ENCODE peak calls at places on chromosomes 1 and 21, in five cellular contexts. One of them, this sample, is unnamed.
A peak's percentile ranks its signal among the peaks of the same experiment; 100 is the strongest.

GRCh38 chr1:73943270-73943669 is 254.7 kb downstream of the LRRIQ3 start:
- DNase-seq in astrocyte of the spinal cord: no peak
- DNase-seq in DND-41: no peak
- DNase-seq in AG04449: no peak
- DNase-seq in HFF-Myc: no peak
- DNase-seq in this sample: no peak

GRCh38 chr1:155196893-155197638 is 10.6 kb downstream of the THBS3 start:
- DNase-seq in astrocyte of the spinal cord: no peak
- DNase-seq in DND-41: no peak
- DNase-seq in AG04449: no peak
- DNase-seq in HFF-Myc: no peak
- DNase-seq in this sample: no peak

GRCh38 chr1:196777603-196778002 is 3.0 kb downstream of the CFHR3 start:
- DNase-seq in astrocyte of the spinal cord: no peak
- DNase-seq in DND-41: no peak
- DNase-seq in AG04449: no peak
- DNase-seq in HFF-Myc: no peak
- DNase-seq in this sample: no peak

GRCh38 chr1:236235116-236235515 is 46.6 kb downstream of the ERO1B start:
- DNase-seq in astrocyte of the spinal cord: no peak
- DNase-seq in DND-41: no peak
- DNase-seq in AG04449: no peak
- DNase-seq in HFF-Myc: no peak
- DNase-seq in this sample: no peak

GRCh38 chr1:38651669-38652068 is 207.9 kb downstream of the RRAGC start:
- DNase-seq in astrocyte of the spinal cord: no peak
- DNase-seq in DND-41: no peak
- DNase-seq in AG04449: no peak
- DNase-seq in HFF-Myc: no peak
- DNase-seq in this sample: no peak

GRCh38 chr1:153968972-153969371 is 1.3 kb downstream of the CREB3L4 start:
- DNase-seq in astrocyte of the spinal cord: no peak
- DNase-seq in DND-41: no peak
- DNase-seq in AG04449: no peak
- DNase-seq in HFF-Myc: no peak
- DNase-seq in this sample: no peak

GRCh38 chr1:156852414-156852874 is 6.5 kb downstream of the INSRR start:
- DNase-seq in astrocyte of the spinal cord: peak; percentile 32
- DNase-seq in DND-41: no peak
- DNase-seq in AG04449: no peak
- DNase-seq in HFF-Myc: no peak
- DNase-seq in this sample: no peak

GRCh38 chr1:107544285-107544684 is 403.4 kb downstream of the NTNG1 start:
- DNase-seq in astrocyte of the spinal cord: no peak
- DNase-seq in DND-41: no peak
- DNase-seq in AG04449: no peak
- DNase-seq in HFF-Myc: no peak
- DNase-seq in this sample: no peak

GRCh38 chr21:25062061-25062460 is 545.2 kb downstream of the MRPL39 start:
- DNase-seq in astrocyte of the spinal cord: peak; percentile 49
- DNase-seq in DND-41: no peak
- DNase-seq in AG04449: no peak
- DNase-seq in HFF-Myc: no peak
- DNase-seq in this sample: no peak

GRCh38 chr1:89724369-89725015 is 91.6 kb downstream of the LRRC8C start:
- DNase-seq in astrocyte of the spinal cord: no peak
- DNase-seq in DND-41: no peak
- DNase-seq in AG04449: no peak
- DNase-seq in HFF-Myc: no peak
- DNase-seq in this sample: peak; percentile 37

GRCh38 chr1:203858055-203858454 is 3.3 kb upstream of the SNRPE start:
- DNase-seq in astrocyte of the spinal cord: peak; percentile 78
- DNase-seq in DND-41: no peak
- DNase-seq in AG04449: peak; percentile 59
- DNase-seq in HFF-Myc: no peak
- DNase-seq in this sample: no peak

GRCh38 chr1:117967472-117967871 is 37.9 kb downstream of the WDR3 start:
- DNase-seq in astrocyte of the spinal cord: peak; percentile 88
- DNase-seq in DND-41: no peak
- DNase-seq in AG04449: peak; percentile 24
- DNase-seq in HFF-Myc: peak; percentile 47
- DNase-seq in this sample: no peak

GRCh38 chr1:164706596-164706995 is 147.6 kb downstream of the PBX1 start:
- DNase-seq in astrocyte of the spinal cord: no peak
- DNase-seq in DND-41: no peak
- DNase-seq in AG04449: no peak
- DNase-seq in HFF-Myc: no peak
- DNase-seq in this sample: no peak

GRCh38 chr1:13723810-13724209 is 23.8 kb downstream of the PRDM2 start:
- DNase-seq in astrocyte of the spinal cord: no peak
- DNase-seq in DND-41: no peak
- DNase-seq in AG04449: no peak
- DNase-seq in HFF-Myc: no peak
- DNase-seq in this sample: no peak

GRCh38 chr1:232009741-232010140 is 383.2 kb downstream of the DISC1 start:
- DNase-seq in astrocyte of the spinal cord: no peak
- DNase-seq in DND-41: no peak
- DNase-seq in AG04449: no peak
- DNase-seq in HFF-Myc: no peak
- DNase-seq in this sample: no peak

GRCh38 chr1:234276389-234276788 is 96.9 kb upstream of the COA6 start:
- DNase-seq in astrocyte of the spinal cord: no peak
- DNase-seq in DND-41: no peak
- DNase-seq in AG04449: no peak
- DNase-seq in HFF-Myc: no peak
- DNase-seq in this sample: no peak

GRCh38 chr1:1164361-1164700 is 9.3 kb upstream of the TTLL10 start:
- DNase-seq in astrocyte of the spinal cord: no peak
- DNase-seq in DND-41: no peak
- DNase-seq in AG04449: no peak
- DNase-seq in HFF-Myc: no peak
- DNase-seq in this sample: no peak
- H3K4me3 ChIP-seq in astrocyte of the spinal cord: no peak overlapping the region
- H3K4me3 ChIP-seq in DND-41: no peak overlapping the region
- H3K4me3 ChIP-seq in AG04449: no peak overlapping the region
- H3K4me3 ChIP-seq in HFF-Myc: no peak overlapping the region
- H3K4me3 ChIP-seq in this sample: no peak overlapping the region

GRCh38 chr1:33270379-33270778 is 14.1 kb downstream of the ZNF362 start:
- DNase-seq in astrocyte of the spinal cord: no peak
- DNase-seq in DND-41: no peak
- DNase-seq in AG04449: no peak
- DNase-seq in HFF-Myc: no peak
- DNase-seq in this sample: no peak

GRCh38 chr1:33270808-33271465 is 14.6 kb downstream of the ZNF362 start:
- DNase-seq in astrocyte of the spinal cord: no peak
- DNase-seq in DND-41: no peak
- DNase-seq in AG04449: no peak
- DNase-seq in HFF-Myc: no peak
- DNase-seq in this sample: no peak

GRCh38 chr1:33272509-33272908 is 16.2 kb downstream of the ZNF362 start:
- DNase-seq in astrocyte of the spinal cord: no peak
- DNase-seq in DND-41: no peak
- DNase-seq in AG04449: no peak
- DNase-seq in HFF-Myc: no peak
- DNase-seq in this sample: no peak

GRCh38 chr1:33272930-33273329 is 16.6 kb downstream of the ZNF362 start:
- DNase-seq in astrocyte of the spinal cord: no peak
- DNase-seq in DND-41: no peak
- DNase-seq in AG04449: no peak
- DNase-seq in HFF-Myc: no peak
- DNase-seq in this sample: no peak

GRCh38 chr1:33271666-33272505 is 15.6 kb downstream of the ZNF362 start:
- DNase-seq in astrocyte of the spinal cord: no peak
- DNase-seq in DND-41: no peak
- DNase-seq in AG04449: no peak
- DNase-seq in HFF-Myc: no peak
- DNase-seq in this sample: no peak
- H3K4me3 ChIP-seq in astrocyte of the spinal cord: no peak overlapping the region
- H3K4me3 ChIP-seq in DND-41: no peak overlapping the region
- H3K4me3 ChIP-seq in AG04449: no peak overlapping the region
- H3K4me3 ChIP-seq in HFF-Myc: no peak overlapping the region
- H3K4me3 ChIP-seq in this sample: no peak overlapping the region

GRCh38 chr1:167365360-167365759 is 144.7 kb downstream of the POU2F1 start:
- DNase-seq in astrocyte of the spinal cord: no peak
- DNase-seq in DND-41: no peak
- DNase-seq in AG04449: no peak
- DNase-seq in HFF-Myc: no peak
- DNase-seq in this sample: no peak
- H3K4me3 ChIP-seq in astrocyte of the spinal cord: no peak overlapping the region
- H3K4me3 ChIP-seq in DND-41: no peak overlapping the region
- H3K4me3 ChIP-seq in AG04449: no peak overlapping the region
- H3K4me3 ChIP-seq in HFF-Myc: no peak overlapping the region
- H3K4me3 ChIP-seq in this sample: no peak overlapping the region

GRCh38 chr1:201848230-201848629 is 19.3 kb downstream of the IPO9 start:
- DNase-seq in astrocyte of the spinal cord: no peak
- DNase-seq in DND-41: no peak
- DNase-seq in AG04449: no peak
- DNase-seq in HFF-Myc: no peak
- DNase-seq in this sample: no peak

GRCh38 chr1:201847150-201847549 is 18.2 kb downstream of the IPO9 start:
- DNase-seq in astrocyte of the spinal cord: no peak
- DNase-seq in DND-41: no peak
- DNase-seq in AG04449: no peak
- DNase-seq in HFF-Myc: no peak
- DNase-seq in this sample: no peak

GRCh38 chr1:201849372-201850052 is 20.6 kb downstream of the IPO9 start:
- DNase-seq in astrocyte of the spinal cord: no peak
- DNase-seq in DND-41: no peak
- DNase-seq in AG04449: no peak
- DNase-seq in HFF-Myc: no peak
- DNase-seq in this sample: no peak

GRCh38 chr1:201851949-201852348 is 23.0 kb downstream of the IPO9 start:
- DNase-seq in astrocyte of the spinal cord: no peak
- DNase-seq in DND-41: no peak
- DNase-seq in AG04449: no peak
- DNase-seq in HFF-Myc: no peak
- DNase-seq in this sample: no peak

GRCh38 chr1:201850053-201850397 is 21.1 kb downstream of the IPO9 start:
- DNase-seq in astrocyte of the spinal cord: peak; percentile 86
- DNase-seq in DND-41: no peak
- DNase-seq in AG04449: peak; percentile 80
- DNase-seq in HFF-Myc: no peak
- DNase-seq in this sample: no peak
- H3K4me3 ChIP-seq in astrocyte of the spinal cord: no peak overlapping the region
- H3K4me3 ChIP-seq in DND-41: no peak overlapping the region
- H3K4me3 ChIP-seq in AG04449: no peak overlapping the region
- H3K4me3 ChIP-seq in HFF-Myc: no peak overlapping the region
- H3K4me3 ChIP-seq in this sample: no peak overlapping the region

DNA sequence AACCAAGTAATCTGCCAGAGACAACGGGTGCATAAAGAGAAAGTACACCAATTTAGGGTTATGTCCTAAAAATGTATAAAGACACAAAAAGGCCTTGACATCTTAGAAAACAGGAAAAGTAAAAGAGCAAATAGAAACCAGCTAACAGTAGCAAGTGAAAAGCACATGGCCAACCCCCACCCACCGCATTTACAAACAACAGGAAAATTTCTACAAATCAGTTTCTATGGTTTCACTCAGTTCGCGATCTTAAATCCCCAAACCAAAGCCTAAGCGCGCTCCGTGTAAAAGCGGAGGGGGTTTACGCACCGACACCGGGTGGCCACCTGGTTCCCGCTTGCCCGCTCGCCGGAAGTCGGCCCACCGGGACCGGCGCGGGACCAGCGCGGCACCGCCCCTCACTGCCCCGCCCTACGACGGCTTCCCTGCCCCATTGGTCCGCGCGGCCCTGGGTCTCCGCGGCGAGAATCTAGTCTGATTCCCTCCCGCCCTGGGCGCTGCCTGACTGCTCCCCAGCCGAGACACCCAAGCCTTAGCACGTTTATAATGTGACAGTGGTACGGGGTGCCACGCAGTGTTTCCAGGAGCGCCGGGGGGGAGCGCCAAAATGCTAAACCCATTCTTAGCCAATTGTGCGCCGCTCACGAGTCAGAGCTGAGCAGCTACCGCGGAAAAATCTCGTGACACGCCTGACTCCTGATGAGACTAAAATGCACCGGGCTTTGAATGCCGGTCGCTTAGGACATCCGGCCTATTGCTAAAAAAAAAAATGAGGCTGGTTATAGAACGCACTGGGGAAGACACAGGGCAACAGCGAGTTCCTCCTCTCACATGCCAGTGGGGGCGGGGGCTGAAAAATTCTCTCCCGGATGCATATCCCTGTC is at the start of gene GART:
- DNase-seq in astrocyte of the spinal cord: peak; percentile 77
- DNase-seq in DND-41: peak; percentile 87
- DNase-seq in AG04449: no peak
- DNase-seq in HFF-Myc: peak; percentile 32
- DNase-seq in this sample: peak; percentile 83
- H3K4me3 ChIP-seq in astrocyte of the spinal cord: peak within 1 kb of the TSS; percentile 89
- H3K4me3 ChIP-seq in DND-41: peak within 1 kb of the TSS; percentile 71
- H3K4me3 ChIP-seq in AG04449: peak within 1 kb of the TSS; percentile 88
- H3K4me3 ChIP-seq in HFF-Myc: peak within 1 kb of the TSS; percentile 56
- H3K4me3 ChIP-seq in this sample: peak within 1 kb of the TSS; percentile 96

DNA sequence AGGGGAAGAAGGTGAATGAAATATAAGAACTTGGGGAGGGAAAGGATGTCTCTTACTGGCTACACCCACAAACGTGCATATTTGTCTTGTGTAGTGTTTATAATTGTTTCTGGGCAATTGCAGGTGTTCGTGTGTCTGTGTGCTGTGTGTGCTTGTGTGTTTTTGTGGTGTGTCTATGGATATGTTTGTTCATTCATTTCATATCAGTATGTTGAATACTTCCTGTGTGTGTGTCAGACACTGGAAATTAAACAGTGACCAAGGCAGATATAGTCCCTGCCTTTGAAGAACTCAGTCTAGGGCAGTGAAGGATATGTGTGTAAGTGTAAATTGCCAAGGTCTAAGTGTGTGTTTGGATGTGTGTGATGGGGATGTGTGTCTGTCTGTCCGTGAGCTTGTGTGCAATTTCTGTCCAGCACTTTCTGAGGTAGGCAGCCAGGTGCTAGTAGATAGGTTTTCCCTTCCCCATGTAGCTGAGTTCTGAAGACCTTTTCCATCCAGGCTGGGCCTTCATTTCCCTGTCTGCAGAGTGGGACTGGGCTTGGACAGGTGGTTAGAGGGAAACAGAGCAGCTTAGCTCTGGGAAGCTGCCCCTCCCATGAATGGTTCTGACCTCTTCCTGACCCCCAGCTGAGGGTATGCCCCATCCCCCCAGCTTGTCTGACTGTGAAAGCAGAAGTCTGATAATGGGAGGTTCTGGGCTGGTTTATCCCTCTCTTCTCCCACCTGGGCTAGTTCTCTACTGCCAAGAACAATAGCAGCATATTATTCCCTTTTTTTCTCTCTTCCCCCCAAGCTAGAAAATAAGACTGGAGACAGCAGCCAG is 3.8 kb downstream of the AGO1 start:
- DNase-seq in astrocyte of the spinal cord: no peak
- DNase-seq in DND-41: no peak
- DNase-seq in AG04449: no peak
- DNase-seq in HFF-Myc: no peak
- DNase-seq in this sample: no peak
- H3K4me3 ChIP-seq in astrocyte of the spinal cord: no peak overlapping the region
- H3K4me3 ChIP-seq in DND-41: no peak overlapping the region
- H3K4me3 ChIP-seq in AG04449: no peak overlapping the region
- H3K4me3 ChIP-seq in HFF-Myc: no peak overlapping the region
- H3K4me3 ChIP-seq in this sample: no peak overlapping the region